ENCODE peak calls at places on chromosomes 6 and 20, in seven cellular contexts. L, Q, Z, J, R, P and O are unnamed samples.

GRCh38 chr20:12047838-12048432 is 130.2 kb downstream of the BTBD3 start:
- DNase-seq in L (no peak), Q (no peak), Z (no peak), J (no peak), R (peak; percentile 64), P (peak; percentile 7), O (no peak)

GRCh38 chr20:63487781-63488241 is 11.1 kb downstream of the EEF1A2 start:
- DNase-seq in L (no peak), Q (no peak), Z (no peak), J (peak; percentile 60), R (no peak), P (no peak), O (no peak)

GRCh38 chr6:36725581-36725980 is 28.0 kb downstream of the RAB44 start:
- DNase-seq in L (no peak), Q (no peak), Z (no peak), J (peak; percentile 26), R (no peak), P (no peak), O (no peak)

GRCh38 chr6:30543824-30544223 is 12.5 kb downstream of the GNL1 start:
- DNase-seq in L (no peak), Q (no peak), Z (no peak), J (no peak), R (no peak), P (no peak), O (no peak)

GRCh38 chr6:105317607-105318533 is 85.0 kb downstream of the PREP start:
- DNase-seq in L (no peak), Q (no peak), Z (no peak), J (no peak), R (no peak), P (no peak), O (no peak)

GRCh38 chr6:112222111-112222726 is 32.1 kb downstream of the LAMA4 start:
- DNase-seq in L (no peak), Q (no peak), Z (no peak), J (no peak), R (peak; percentile 92), P (peak; percentile 88), O (no peak)

GRCh38 chr6:45814772-45815171 is 200.9 kb downstream of the CLIC5 start:
- DNase-seq in L (no peak), Q (no peak), Z (no peak), J (no peak), R (no peak), P (no peak), O (no peak)

GRCh38 chr6:169847773-169848380 is 96.5 kb downstream of the ERMARD start:
- DNase-seq in L (no peak), Q (no peak), Z (no peak), J (no peak), R (peak; percentile 26), P (no peak), O (peak; percentile 42)

GRCh38 chr6:27836783-27837635 is 75.2 kb downstream of the OR2B2 start:
- DNase-seq in L (no peak), Q (peak; percentile 85), Z (no peak), J (no peak), R (peak; percentile 95), P (peak; percentile 92), O (no peak)

GRCh38 chr6:125994659-125995488 is 8.5 kb downstream of the TRMT11 start:
- DNase-seq in L (no peak), Q (no peak), Z (no peak), J (no peak), R (no peak), P (no peak), O (no peak)

GRCh38 chr6:103672169-103672568 is 1187.5 kb downstream of the HACE1 start:
- DNase-seq in L (no peak), Q (no peak), Z (no peak), J (no peak), R (peak; percentile 1), P (no peak), O (no peak)
- TF ChIP-seq CTCF in L (peak; percentile 9), Q (no peak), Z (no peak), J (no peak), R (no peak), P (peak; percentile 14), O (peak; percentile 39)

DNA sequence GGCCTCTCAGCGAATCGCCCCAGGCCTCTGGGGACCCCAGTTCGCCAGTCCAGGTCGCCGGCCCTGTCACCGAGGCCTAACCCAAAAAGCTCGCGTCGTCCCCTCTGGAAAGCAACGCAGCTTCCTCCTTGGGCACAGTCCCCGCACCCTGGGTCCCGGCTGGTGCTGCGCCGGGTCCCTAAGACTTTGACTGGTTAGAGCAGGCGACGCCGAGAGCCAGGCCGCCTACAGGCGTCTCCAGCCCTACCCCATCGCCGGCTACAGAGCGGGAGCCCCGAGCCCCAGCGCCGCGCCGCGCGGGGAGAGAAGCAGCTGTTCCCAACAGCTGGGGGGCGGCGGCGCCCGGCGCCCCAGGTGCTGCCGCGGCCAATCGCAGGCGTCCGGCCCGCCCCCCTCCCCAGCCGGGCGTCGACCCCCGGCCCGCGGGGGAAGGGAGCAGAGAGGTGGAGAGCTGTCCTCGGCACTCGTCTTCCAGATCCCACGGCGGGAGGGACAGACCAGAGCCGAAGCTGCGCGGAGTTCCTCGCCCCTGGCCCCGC is 540 bp upstream of the RBM24 start:
- DNase-seq in L (peak; percentile 71), Q (peak; percentile 54), Z (peak; percentile 75), J (peak; percentile 83), R (no peak), P (peak; percentile 12), O (peak; percentile 86)
- TF ChIP-seq CTCF in L (no peak), Q (no peak), Z (no peak), J (no peak), R (no peak), P (peak; percentile 51), O (no peak)

DNA sequence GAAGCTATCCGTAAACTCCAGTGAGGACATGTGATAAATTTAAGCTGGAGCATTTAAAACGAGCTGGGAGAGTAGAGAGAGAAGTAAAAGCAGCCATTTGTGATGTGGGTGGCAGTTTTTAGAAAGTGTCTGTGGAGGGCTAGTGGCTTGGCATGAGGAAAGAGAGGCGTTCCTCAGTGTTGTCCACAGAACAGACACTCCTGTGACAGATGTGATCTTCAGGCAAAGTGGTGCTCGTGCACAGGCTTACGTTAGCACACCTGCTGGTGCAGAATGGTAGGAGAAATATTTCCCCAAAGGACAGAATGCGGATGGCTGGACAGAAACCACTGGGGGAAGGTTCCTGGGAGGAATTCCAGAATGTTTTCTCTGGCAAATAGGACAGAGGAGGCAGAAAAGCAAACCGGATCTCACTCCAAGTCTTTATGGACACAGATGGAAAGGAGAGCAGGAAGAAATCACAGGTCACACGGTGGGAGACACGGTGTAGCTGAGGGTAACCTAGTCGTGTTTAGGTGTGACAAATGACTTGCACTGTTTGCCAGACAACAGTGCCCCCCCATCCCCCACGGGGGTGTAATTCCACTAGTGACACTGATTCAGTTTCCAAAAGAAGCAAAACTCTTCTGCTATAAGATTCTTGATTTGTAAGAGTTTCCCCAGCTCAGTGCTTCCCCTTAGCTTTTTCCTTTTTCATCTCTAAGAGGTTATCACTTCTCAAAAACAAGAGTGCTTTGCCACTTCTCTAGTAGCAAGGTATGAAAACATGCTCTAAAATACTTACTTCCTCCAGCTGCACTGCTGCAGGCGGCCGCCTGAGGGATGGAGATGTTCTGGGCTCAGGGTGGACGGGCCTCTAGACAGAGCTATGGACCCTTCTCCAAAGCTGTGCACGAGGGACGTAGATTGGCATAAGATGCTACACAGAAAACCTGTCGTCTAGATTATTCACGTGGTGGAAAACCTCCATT is 293.2 kb downstream of the QKI start:
- DNase-seq in L (no peak), Q (no peak), Z (no peak), J (no peak), R (peak; percentile 2), P (no peak), O (no peak)
- TF ChIP-seq CTCF in L (no peak), Q (no peak), Z (no peak), J (no peak), R (no peak), P (no peak), O (no peak)

GRCh38 chr6:127100510-127101140 is 17.8 kb upstream of the RSPO3 start:
- DNase-seq in L (no peak), Q (no peak), Z (no peak), J (no peak), R (peak; percentile 56), P (peak; percentile 13), O (no peak)
- TF ChIP-seq CTCF in L (peak; percentile 19), Q (no peak), Z (peak; percentile 41), J (peak; percentile 23), R (peak; percentile 44), P (peak; percentile 67), O (peak; percentile 58)

GRCh38 chr6:157227202-157228166 is 95.8 kb downstream of the TMEM242 start:
- DNase-seq in L (no peak), Q (no peak), Z (no peak), J (no peak), R (peak; percentile 41), P (peak; percentile 19), O (no peak)
- TF ChIP-seq CTCF in L (peak; percentile 19), Q (peak; percentile 21), Z (peak; percentile 49), J (peak; percentile 13), R (peak; percentile 41), P (peak; percentile 74), O (peak; percentile 25)

DNA sequence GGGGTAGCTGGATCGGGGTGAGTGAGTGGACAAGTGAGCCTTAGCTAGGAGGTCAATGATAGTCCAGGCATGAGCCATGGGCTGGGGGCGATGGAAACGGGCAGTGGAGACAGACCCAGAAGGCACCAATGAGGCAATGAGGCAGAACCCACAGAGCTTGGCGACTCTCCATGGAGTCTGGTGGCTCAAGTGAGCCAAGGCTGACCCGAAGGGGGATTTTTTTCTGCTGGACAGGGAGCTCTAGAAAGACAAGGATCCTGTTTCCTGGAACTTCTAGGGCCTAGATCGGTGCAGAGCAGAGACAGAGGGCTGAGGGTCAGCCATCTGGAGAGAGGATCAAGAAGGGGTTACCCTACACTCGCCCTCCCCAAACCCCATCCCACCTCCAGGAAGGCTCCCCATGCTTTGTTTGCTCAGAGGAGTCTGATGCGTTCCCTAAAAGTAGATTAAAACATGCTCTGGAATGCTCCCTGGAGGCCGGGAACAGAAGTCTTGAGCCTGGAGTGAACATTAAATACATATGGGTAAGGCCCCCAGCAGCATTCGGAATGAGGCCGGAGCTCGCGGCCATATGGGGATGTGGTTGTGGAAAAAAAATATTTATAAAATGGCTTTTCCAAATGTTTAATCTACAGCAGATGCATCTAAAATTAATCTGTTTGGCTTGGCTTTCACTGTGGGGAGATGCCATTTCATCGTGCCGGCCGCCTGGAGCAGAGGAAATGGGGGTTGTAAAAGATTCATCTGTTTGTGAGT is 237.8 kb upstream of the PMEPA1 start:
- DNase-seq in L (no peak), Q (no peak), Z (peak; percentile 34), J (no peak), R (peak; percentile 39), P (peak; percentile 80), O (peak; percentile 87)
- TF ChIP-seq CTCF in L (no peak), Q (no peak), Z (peak; percentile 11), J (no peak), R (no peak), P (peak; percentile 19), O (peak; percentile 42)

GRCh38 chr20:45892049-45892816 is 1.1 kb downstream of the CTSA start:
- DNase-seq in L (no peak), Q (peak; percentile 57), Z (no peak), J (no peak), R (no peak), P (peak; percentile 32), O (no peak)
- TF ChIP-seq CTCF in L (no peak), Q (no peak), Z (peak; percentile 7), J (no peak), R (peak; percentile 18), P (peak; percentile 52), O (peak; percentile 9)